ENCODE peak calls at places on chromosome 14, in nine cellular contexts. S is AG09319; G is stimulated activated CD4-positive, alpha-beta T cell treated with anti-CD3 and anti-CD28 coated beads, Interleukin-15, amount 100 ng/mL, for 24 hours; X is NCI-H1105; L is NB4; Z is hypothalamus; P is Calu3; A is anterior cingulate cortex; C is glomerular endothelial cell. N is an unnamed sample.

GRCh38 chr14:29227631-29228030 is 461.0 kb downstream of the FOXG1 start:
- DNase-seq in A (no peak), L (no peak), Z (no peak), G (no peak), P (no peak), S (no peak), C (no peak), X (no peak), N (no peak)

GRCh38 chr14:72631401-72631800 is 262.5 kb downstream of the DPF3 start:
- DNase-seq in X (no peak), P (no peak), Z (no peak), S (no peak), A (no peak), C (no peak), L (no peak), G (no peak), N (no peak)

GRCh38 chr14:30998100-30998706 is 27.2 kb upstream of the AP4S1 start:
- DNase-seq in C (no peak), G (no peak), X (no peak), P (no peak), Z (no peak), L (no peak), S (no peak), A (no peak), N (no peak)

GRCh38 chr14:95948608-95949007 is 72.0 kb downstream of the TUNAR start:
- DNase-seq in P (no peak), X (no peak), S (no peak), A (no peak), G (no peak), Z (no peak), L (no peak), C (no peak), N (no peak)

GRCh38 chr14:71996615-71997014 is 64.4 kb downstream of the RGS6 start:
- DNase-seq in S (no peak), A (no peak), G (no peak), X (no peak), Z (no peak), P (no peak), C (no peak), L (no peak), N (no peak)

GRCh38 chr14:90293766-90294471 is 37.6 kb downstream of the PSMC1 start:
- DNase-seq in A (no peak), S (no peak), X (no peak), G (no peak), Z (no peak), C (no peak), P (no peak), L (no peak), N (no peak)

GRCh38 chr14:68789798-68790655 is 2.8 kb downstream of the ZFP36L1 start:
- DNase-seq in C (no peak), L (no peak), P (peak), Z (no peak), A (peak), S (no peak), X (no peak), G (peak), N (no peak)

GRCh38 chr14:97021001-97021400 is 223.8 kb downstream of the VRK1 start:
- DNase-seq in A (no peak), Z (no peak), L (peak), P (no peak), X (no peak), G (no peak), S (no peak), C (no peak), N (no peak)

GRCh38 chr14:34713681-34714319 is 593 bp downstream of the CFL2 start:
- DNase-seq in A (no peak), L (peak), X (peak), C (no peak), S (peak), P (no peak), G (peak), Z (no peak), N (no peak)

GRCh38 chr14:71472281-71472960 is 459.8 kb upstream of the RGS6 start:
- DNase-seq in P (no peak), S (peak), A (no peak), C (no peak), Z (no peak), X (no peak), L (no peak), G (no peak), N (no peak)

GRCh38 chr14:64549805-64550538 is at the start of gene PPP1R36:
- DNase-seq in X (peak), C (no peak), Z (no peak), L (peak), G (peak), S (no peak), A (no peak), P (peak), N (peak)

GRCh38 chr14:65750906-65751305 is 338.4 kb downstream of the FUT8 start:
- DNase-seq in A (no peak), X (peak), P (no peak), C (no peak), L (no peak), G (no peak), S (no peak), Z (no peak), N (peak)

N was measured in NCI-H1436.